ENCODE peak calls at places on chromosome 1, in seven cellular contexts. X, H, Z, W, G, A and Q are unnamed samples.

GRCh38 chr1:67716800-67717199 is 31.8 kb downstream of the GADD45A start:
- DNase-seq in X (no peak), H (no peak), Z (peak), W (no peak), G (no peak), A (peak), Q (no peak)

GRCh38 chr1:151534662-151535278 is 5.3 kb upstream of the TUFT1 start:
- DNase-seq in X (peak), H (peak), Z (peak), W (peak), G (peak), A (peak), Q (peak)

GRCh38 chr1:176904057-176904815 is 260.3 kb downstream of the ASTN1 start:
- DNase-seq in X (no peak), H (no peak), Z (no peak), W (no peak), G (no peak), A (no peak), Q (no peak)

GRCh38 chr1:107963601-107964396 is 1.2 kb downstream of the VAV3 start:
- DNase-seq in X (no peak), H (peak), Z (no peak), W (peak), G (peak), A (peak), Q (peak)

GRCh38 chr1:74508449-74508848 is 4.0 kb downstream of the LRRC53 start:
- DNase-seq in X (no peak), H (no peak), Z (no peak), W (no peak), G (peak), A (no peak), Q (no peak)

GRCh38 chr1:25009675-25010262 is 79.7 kb upstream of the RUNX3 start:
- DNase-seq in X (no peak), H (no peak), Z (no peak), W (no peak), G (no peak), A (no peak), Q (no peak)

GRCh38 chr1:212490276-212490675 is 57.6 kb downstream of the NENF start:
- DNase-seq in X (no peak), H (no peak), Z (no peak), W (no peak), G (no peak), A (no peak), Q (no peak)

GRCh38 chr1:174660476-174660875 is 212.7 kb downstream of the GPR52 start:
- DNase-seq in X (no peak), H (no peak), Z (no peak), W (no peak), G (no peak), A (no peak), Q (no peak)

GRCh38 chr1:244863491-244864252 is 671 bp downstream of the HNRNPU start:
- DNase-seq in X (no peak), H (no peak), Z (peak), W (no peak), G (no peak), A (no peak), Q (no peak)

GRCh38 chr1:1136547-1137230 is 20.8 kb upstream of the C1orf159 start:
- DNase-seq in X (no peak), H (no peak), Z (no peak), W (no peak), G (peak), A (no peak), Q (no peak)

GRCh38 chr1:159510223-159510530 is 25.6 kb downstream of the OR10J5 start:
- DNase-seq in X (no peak), H (no peak), Z (no peak), W (no peak), G (no peak), A (peak), Q (no peak)

GRCh38 chr1:53138991-53139884 is 3.2 kb downstream of the SLC1A7 start:
- DNase-seq in X (no peak), H (no peak), Z (no peak), W (no peak), G (no peak), A (peak), Q (no peak)

GRCh38 chr1:27887215-27888035 is 15.1 kb downstream of the THEMIS2 start:
- DNase-seq in X (no peak), H (peak), Z (no peak), W (no peak), G (no peak), A (no peak), Q (no peak)

GRCh38 chr1:229627003-229627402 is 956 bp downstream of the URB2 start:
- DNase-seq in X (no peak), H (no peak), Z (no peak), W (no peak), G (no peak), A (no peak), Q (no peak)

GRCh38 chr1:9084883-9085282 is 15.4 kb upstream of the SLC2A5 start:
- DNase-seq in X (no peak), H (no peak), Z (no peak), W (peak), G (no peak), A (peak), Q (no peak)

GRCh38 chr1:33680281-33680840 is 183.5 kb upstream of the HMGB4 start:
- DNase-seq in X (no peak), H (no peak), Z (no peak), W (no peak), G (no peak), A (no peak), Q (no peak)

GRCh38 chr1:100377590-100378361 is 25.5 kb downstream of the CDC14A start:
- DNase-seq in X (no peak), H (no peak), Z (no peak), W (no peak), G (no peak), A (no peak), Q (no peak)

GRCh38 chr1:64775152-64775551 is 30.3 kb downstream of the RAVER2 start:
- DNase-seq in X (no peak), H (no peak), Z (no peak), W (no peak), G (no peak), A (no peak), Q (no peak)

GRCh38 chr1:72281637-72282270 is 585 bp downstream of the NEGR1 start:
- DNase-seq in X (peak), H (no peak), Z (no peak), W (no peak), G (peak), A (peak), Q (no peak)

GRCh38 chr1:221961532-221962292 is 219.8 kb upstream of the DUSP10 start:
- DNase-seq in X (peak), H (peak), Z (no peak), W (peak), G (no peak), A (peak), Q (peak)

GRCh38 chr1:178650950-178651461 is 74.0 kb upstream of the RALGPS2 start:
- DNase-seq in X (no peak), H (no peak), Z (no peak), W (no peak), G (no peak), A (no peak), Q (no peak)

GRCh38 chr1:25573591-25573930 is 30.2 kb downstream of the LDLRAP1 start:
- DNase-seq in X (no peak), H (no peak), Z (no peak), W (no peak), G (no peak), A (no peak), Q (no peak)

GRCh38 chr1:27296773-27297214 is 25.2 kb upstream of the TMEM222 start:
- DNase-seq in X (peak), H (peak), Z (peak), W (peak), G (peak), A (peak), Q (peak)

GRCh38 chr1:25022361-25023189 is 92.5 kb upstream of the RUNX3 start:
- DNase-seq in X (peak), H (peak), Z (peak), W (peak), G (peak), A (peak), Q (peak)

GRCh38 chr1:216958569-216958968 is 235.3 kb upstream of the ESRRG start:
- DNase-seq in X (no peak), H (no peak), Z (no peak), W (no peak), G (no peak), A (no peak), Q (no peak)

GRCh38 chr1:216960716-216961115 is 237.5 kb upstream of the ESRRG start:
- DNase-seq in X (no peak), H (no peak), Z (no peak), W (peak), G (no peak), A (no peak), Q (no peak)

DNA sequence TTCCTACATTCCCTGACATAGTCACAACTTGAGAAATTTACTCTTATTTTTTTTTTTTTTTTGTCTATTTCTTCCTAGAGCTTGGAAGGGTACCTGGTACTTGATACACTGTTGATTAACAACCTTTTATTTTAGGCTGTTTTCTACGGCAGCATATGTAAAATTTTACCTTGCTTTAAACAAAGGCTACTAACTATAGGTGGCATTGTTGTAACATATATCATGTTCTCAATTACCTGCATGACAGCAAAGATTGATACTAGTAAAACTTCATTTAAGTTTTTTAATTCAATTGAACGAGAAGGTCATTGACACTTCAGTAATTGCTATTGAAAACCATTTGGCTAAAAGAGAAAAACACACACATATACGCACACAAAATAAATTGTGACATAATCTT is 238.3 kb upstream of the ESRRG start:
- DNase-seq in X (no peak), H (no peak), Z (no peak), W (no peak), G (no peak), A (no peak), Q (no peak)
- TF ChIP-seq CTCF in X (no peak), H (no peak), Z (no peak), W (no peak), G (no peak), A (no peak), Q (no peak)

DNA sequence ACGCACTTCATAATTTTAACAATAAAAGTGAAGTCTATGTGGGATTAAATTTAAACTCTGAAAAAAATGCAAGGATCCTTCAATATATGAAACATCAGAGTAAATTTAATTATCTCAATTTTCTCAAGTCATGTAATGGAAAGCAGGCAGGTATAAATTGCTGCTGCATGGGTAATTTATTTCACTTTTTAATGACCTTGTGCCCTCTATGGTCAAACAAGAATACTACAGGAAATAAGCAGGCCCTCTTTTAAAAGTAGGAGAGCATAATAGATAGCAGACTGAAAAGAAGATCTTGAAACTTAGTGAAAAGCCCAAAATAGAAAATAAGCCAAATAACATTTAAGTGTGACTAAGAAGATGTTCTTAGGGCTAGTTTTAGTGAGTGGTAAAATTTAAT is 22.9 kb downstream of the BCAS2 start:
- DNase-seq in X (no peak), H (no peak), Z (no peak), W (no peak), G (peak), A (peak), Q (no peak)
- TF ChIP-seq CTCF in X (peak), H (peak), Z (no peak), W (no peak), G (no peak), A (peak), Q (peak)

GRCh38 chr1:16625497-16626408 is 12.4 kb upstream of the NBPF1 start:
- DNase-seq in X (no peak), H (no peak), Z (no peak), W (no peak), G (no peak), A (no peak), Q (no peak)

GRCh38 chr1:16617778-16618580 is 4.6 kb upstream of the NBPF1 start:
- DNase-seq in X (no peak), H (no peak), Z (no peak), W (no peak), G (no peak), A (no peak), Q (no peak)

GRCh38 chr1:16617101-16617727 is 3.9 kb upstream of the NBPF1 start:
- DNase-seq in X (no peak), H (no peak), Z (no peak), W (no peak), G (peak), A (no peak), Q (no peak)

GRCh38 chr1:16618719-16619118 is 5.4 kb upstream of the NBPF1 start:
- DNase-seq in X (no peak), H (no peak), Z (no peak), W (no peak), G (peak), A (no peak), Q (no peak)

DNA sequence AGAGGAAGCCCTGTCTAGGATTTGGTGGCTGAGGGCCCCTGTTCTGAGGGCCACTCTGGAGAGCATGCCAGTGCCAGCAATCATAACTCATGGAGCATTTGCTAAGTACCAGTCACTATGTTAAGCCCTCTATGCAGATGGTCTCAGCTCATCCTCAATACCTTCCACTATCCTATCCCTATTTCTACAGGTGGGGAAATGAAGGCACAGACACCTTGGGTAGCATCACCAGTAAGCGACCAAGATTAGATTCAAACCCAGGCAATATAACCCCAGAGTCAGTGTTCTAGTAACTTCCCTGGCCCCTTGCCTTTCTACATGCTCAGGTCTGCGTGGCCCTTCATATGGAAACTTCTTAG is 7.9 kb upstream of the NBPF1 start:
- DNase-seq in X (no peak), H (no peak), Z (no peak), W (no peak), G (peak), A (no peak), Q (no peak)
- TF ChIP-seq CTCF in X (peak), H (no peak), Z (no peak), W (no peak), G (no peak), A (no peak), Q (peak)

GRCh38 chr1:203695116-203695515 is 68.5 kb downstream of the ATP2B4 start:
- DNase-seq in X (no peak), H (no peak), Z (no peak), W (no peak), G (no peak), A (peak), Q (no peak)

GRCh38 chr1:203690730-203691129 is 64.1 kb downstream of the ATP2B4 start:
- DNase-seq in X (no peak), H (no peak), Z (no peak), W (no peak), G (peak), A (no peak), Q (no peak)

GRCh38 chr1:203692565-203693470 is 66.2 kb downstream of the ATP2B4 start:
- DNase-seq in X (peak), H (no peak), Z (peak), W (peak), G (no peak), A (peak), Q (no peak)

GRCh38 chr1:203696673-203697072 is 68.3 kb upstream of the LAX1 start:
- DNase-seq in X (no peak), H (no peak), Z (no peak), W (no peak), G (no peak), A (no peak), Q (no peak)

GRCh38 chr1:203691454-203691853 is 64.8 kb downstream of the ATP2B4 start:
- DNase-seq in X (no peak), H (no peak), Z (no peak), W (no peak), G (peak), A (peak), Q (no peak)
- TF ChIP-seq CTCF in X (no peak), H (no peak), Z (no peak), W (no peak), G (no peak), A (no peak), Q (no peak)

GRCh38 chr1:169601096-169601881 is 15.0 kb upstream of the F5 start:
- DNase-seq in X (peak), H (no peak), Z (no peak), W (peak), G (peak), A (peak), Q (no peak)
- TF ChIP-seq CTCF in X (peak), H (peak), Z (no peak), W (peak), G (peak), A (peak), Q (peak)

GRCh38 chr1:17948594-17948993 is 159.0 kb upstream of the IGSF21 start:
- DNase-seq in X (no peak), H (no peak), Z (no peak), W (no peak), G (no peak), A (no peak), Q (no peak)
- TF ChIP-seq CTCF in X (no peak), H (no peak), Z (no peak), W (no peak), G (no peak), A (no peak), Q (no peak)